ENCODE peak calls at places on chromosomes 5 and 9, in six cellular contexts. U is PC-3, W is tibial artery, F is breast epithelium, M is lower lobe of right lung, V is Peyer's patch. B is an unnamed sample.

GRCh38 chr5:126044111-126044668 is 379.0 kb upstream of the GRAMD2B start:
- DNase-seq in U (peak; percentile 3), W (no peak), F (no peak), M (no peak), V (no peak), B (no peak)

GRCh38 chr5:154077692-154078091 is 38.9 kb downstream of the MFAP3 start:
- DNase-seq in U (peak; percentile 71), W (no peak), F (no peak), M (no peak), V (no peak), B (no peak)

GRCh38 chr5:178483620-178484019 is 106.6 kb downstream of the COL23A1 start:
- DNase-seq in U (no peak), W (peak; percentile 52), F (no peak), M (peak; percentile 74), V (no peak), B (peak; percentile 43)

GRCh38 chr5:107381189-107381856 is 289.4 kb downstream of the EFNA5 start:
- DNase-seq in U (peak; percentile 83), W (no peak), F (no peak), M (no peak), V (no peak), B (no peak)

GRCh38 chr9:23766613-23767012 is 59.4 kb downstream of the ELAVL2 start:
- DNase-seq in U (no peak), W (no peak), F (no peak), M (no peak), V (no peak), B (no peak)

GRCh38 chr5:91188755-91189154 is 194.4 kb downstream of the ARRDC3 start:
- DNase-seq in U (peak; percentile 34), W (no peak), F (no peak), M (no peak), V (no peak), B (no peak)

GRCh38 chr9:6268830-6269397 is 53.3 kb downstream of the IL33 start:
- DNase-seq in U (no peak), W (no peak), F (no peak), M (no peak), V (no peak), B (no peak)

GRCh38 chr9:89359636-89360315 is 41.5 kb downstream of the SECISBP2 start:
- DNase-seq in U (no peak), W (no peak), F (no peak), M (no peak), V (no peak), B (no peak)

GRCh38 chr9:16771352-16771751 is 99.1 kb downstream of the BNC2 start:
- DNase-seq in U (no peak), W (no peak), F (no peak), M (no peak), V (no peak), B (no peak)

GRCh38 chr9:123120131-123120530 is 86.7 kb downstream of the GPR21 start:
- DNase-seq in U (no peak), W (no peak), F (no peak), M (no peak), V (no peak), B (no peak)

GRCh38 chr9:135334953-135335460 is 144.6 kb upstream of the PPP1R26 start:
- DNase-seq in U (no peak), W (peak; percentile 5), F (no peak), M (peak; percentile 28), V (no peak), B (no peak)

GRCh38 chr5:33010851-33011250 is 299.7 kb downstream of the NPR3 start:
- DNase-seq in U (peak; percentile 28), W (no peak), F (no peak), M (no peak), V (no peak), B (no peak)

GRCh38 chr5:12125895-12126294 is 221.6 kb upstream of the CTNND2 start:
- DNase-seq in U (no peak), W (no peak), F (no peak), M (no peak), V (no peak), B (no peak)

GRCh38 chr9:76452839-76453238 is 6.1 kb upstream of the GCNT1 start:
- DNase-seq in U (no peak), W (no peak), F (no peak), M (no peak), V (no peak), B (no peak)

GRCh38 chr5:77893225-77893860 is 117.2 kb upstream of the TBCA start:
- DNase-seq in U (peak; percentile 97), W (no peak), F (no peak), M (no peak), V (no peak), B (no peak)

GRCh38 chr9:107739601-107740082 is 250.1 kb upstream of the KLF4 start:
- DNase-seq in U (peak; percentile 81), W (peak; percentile 71), F (peak; percentile 69), M (peak; percentile 56), V (no peak), B (no peak)

GRCh38 chr9:90285946-90286345 is 356.7 kb downstream of the DIRAS2 start:
- DNase-seq in U (no peak), W (no peak), F (no peak), M (no peak), V (no peak), B (no peak)

GRCh38 chr5:68320094-68320986 is 104.8 kb downstream of the PIK3R1 start:
- DNase-seq in U (peak; percentile 7), W (no peak), F (no peak), M (no peak), V (no peak), B (no peak)

GRCh38 chr5:81986126-81986525 is 14.3 kb downstream of the ATG10 start:
- DNase-seq in U (no peak), W (no peak), F (no peak), M (no peak), V (no peak), B (no peak)

GRCh38 chr9:15606667-15607472 is 54.0 kb downstream of the CCDC171 start:
- DNase-seq in U (peak; percentile 72), W (no peak), F (no peak), M (no peak), V (no peak), B (peak; percentile 42)

GRCh38 chr9:2679011-2679410 is 38.3 kb upstream of the KCNV2 start:
- DNase-seq in U (no peak), W (no peak), F (no peak), M (no peak), V (no peak), B (no peak)

GRCh38 chr5:160556886-160557285 is 135.2 kb downstream of the PTTG1 start:
- DNase-seq in U (peak; percentile 25), W (no peak), F (no peak), M (no peak), V (no peak), B (no peak)

DNA sequence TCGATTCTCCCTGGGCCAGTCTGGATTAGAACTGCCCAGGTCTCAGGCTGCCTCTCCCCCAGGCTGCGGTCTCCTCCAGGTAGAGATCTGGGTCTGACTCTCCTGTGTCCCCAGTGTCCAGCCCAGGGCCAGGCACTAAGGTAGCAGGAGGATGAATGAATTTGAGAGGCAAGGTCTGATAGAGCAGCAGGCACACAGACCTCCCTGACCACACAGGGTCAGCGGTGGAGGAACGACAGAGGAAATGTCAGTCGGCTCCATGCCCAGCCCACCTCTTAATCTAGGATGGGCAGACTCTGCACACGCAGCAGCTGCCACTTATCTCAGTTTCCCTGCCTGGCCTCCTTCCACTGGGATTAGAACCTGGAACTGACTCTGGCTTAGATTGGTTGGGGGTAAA is 272.7 kb upstream of the MVB12B start:
- DNase-seq in U (no peak), W (no peak), F (peak; percentile 22), M (peak; percentile 17), V (no peak), B (no peak)
- H3K4me3 ChIP-seq in U (no peak overlapping the region), W (no peak overlapping the region), F (no peak overlapping the region), M (no peak overlapping the region), V (no peak overlapping the region), B (no peak overlapping the region)

GRCh38 chr5:50839472-50839871 is 173.0 kb downstream of the PARP8 start:
- DNase-seq in U (no peak), W (no peak), F (no peak), M (no peak), V (no peak), B (no peak)

DNA sequence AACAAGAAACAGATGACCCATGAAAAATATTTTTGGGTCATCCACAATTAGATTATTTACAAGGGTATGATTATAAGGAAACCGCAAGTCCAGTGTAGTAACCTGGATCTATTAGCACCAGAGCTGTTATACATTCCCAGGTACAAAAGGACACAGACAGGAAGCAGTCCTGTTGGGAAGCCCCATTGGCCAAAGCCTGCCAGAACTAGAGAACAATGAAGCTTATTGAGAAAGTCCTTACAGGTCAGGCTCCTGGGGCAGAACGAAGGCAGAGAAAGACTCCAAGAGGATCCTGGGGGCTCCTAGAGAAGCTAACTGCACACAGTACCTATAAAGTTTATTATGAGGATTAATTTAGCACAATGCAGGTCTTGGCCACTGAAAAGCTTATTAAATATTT is 169.9 kb downstream of the PARP8 start:
- DNase-seq in U (no peak), W (no peak), F (no peak), M (no peak), V (no peak), B (no peak)
- H3K36me3 ChIP-seq in U (no peaks in the 10 kb centered on the region), W (peaks cover 21% of the 10 kb centered on the region), F (no peaks in the 10 kb centered on the region), M (peaks cover 46% of the 10 kb centered on the region), V (peaks cover 19% of the 10 kb centered on the region), B (peaks cover 30% of the 10 kb centered on the region)

GRCh38 chr5:61735531-61735930 is 403.5 kb downstream of the ZSWIM6 start:
- DNase-seq in U (no peak), W (no peak), F (no peak), M (no peak), V (no peak), B (no peak)
- H3K27ac ChIP-seq in U (no peak overlapping the region), W (no peak overlapping the region), F (no peak overlapping the region), M (no peak overlapping the region), V (no peak overlapping the region), B (no peak overlapping the region)

GRCh38 chr5:141040093-141040762 is 10.9 kb upstream of the PCDHB1 start:
- DNase-seq in U (peak; percentile 79), W (no peak), F (no peak), M (peak; percentile 65), V (no peak), B (no peak)

GRCh38 chr5:141039061-141039460 is 12.1 kb upstream of the PCDHB1 start:
- DNase-seq in U (no peak), W (no peak), F (no peak), M (no peak), V (no peak), B (no peak)

GRCh38 chr5:141041427-141041785 is 9.8 kb upstream of the PCDHB1 start:
- DNase-seq in U (no peak), W (no peak), F (no peak), M (no peak), V (no peak), B (no peak)

GRCh38 chr5:141039517-141039916 is 11.7 kb upstream of the PCDHB1 start:
- DNase-seq in U (peak; percentile 88), W (no peak), F (no peak), M (no peak), V (no peak), B (no peak)

GRCh38 chr5:141040763-141041426 is 10.3 kb upstream of the PCDHB1 start:
- DNase-seq in U (peak; percentile 95), W (peak; percentile 87), F (peak; percentile 98), M (peak; percentile 92), V (peak; percentile 65), B (peak; percentile 14)
- H3K4me3 ChIP-seq in U (peak overlapping the region; percentile 82), W (peak overlapping the region; percentile 27), F (peak overlapping the region; percentile 36), M (peak overlapping the region; percentile 51), V (peak overlapping the region; percentile 11), B (no peak overlapping the region)

DNA sequence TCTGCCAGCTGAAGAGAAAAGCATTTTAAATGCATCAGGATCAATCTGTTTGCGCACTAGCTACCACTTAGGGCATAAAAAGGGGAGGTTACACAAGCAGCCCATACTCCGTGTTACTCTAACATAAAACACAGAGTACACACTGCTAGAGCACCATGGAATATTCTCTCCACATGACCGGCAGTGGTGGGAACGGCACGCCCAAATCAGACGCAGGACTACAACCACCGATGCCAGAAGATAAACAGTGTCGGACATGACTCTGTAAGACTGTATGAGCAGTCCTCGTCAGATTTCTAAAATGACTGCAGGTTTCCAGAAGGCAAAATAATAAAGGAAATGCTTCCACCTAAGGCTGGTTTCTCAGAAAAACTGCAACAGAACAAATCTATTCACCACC is 40.0 kb downstream of the CDK5RAP2 start:
- DNase-seq in U (no peak), W (no peak), F (no peak), M (no peak), V (no peak), B (no peak)
- H3K36me3 ChIP-seq in U (peaks cover 31% of the 10 kb centered on the region), W (peaks cover 93% of the 10 kb centered on the region), F (no peaks in the 10 kb centered on the region), M (peaks cover 96% of the 10 kb centered on the region), V (peaks cover 78% of the 10 kb centered on the region), B (peaks cover 40% of the 10 kb centered on the region)